ENCODE peak calls at places on chromosome 16, in eight cellular contexts. D, O, H, K, L, B, J and N are unnamed samples.

GRCh38 chr16:50268352-50268751 is 2.0 kb downstream of the ADCY7 start:
- DNase-seq in D (no peak), O (no peak), H (no peak), K (no peak), L (no peak), B (no peak), J (no peak), N (no peak)

GRCh38 chr16:84643677-84644076 is 4.6 kb upstream of the KLHL36 start:
- DNase-seq in D (no peak), O (no peak), H (no peak), K (no peak), L (no peak), B (no peak), J (no peak), N (no peak)

GRCh38 chr16:72895951-72896350 is 152.0 kb downstream of the ZFHX3 start:
- DNase-seq in D (no peak), O (no peak), H (no peak), K (no peak), L (no peak), B (peak), J (no peak), N (no peak)

GRCh38 chr16:53156516-53156915 is 101.7 kb downstream of the CHD9 start:
- DNase-seq in D (no peak), O (peak), H (no peak), K (no peak), L (no peak), B (no peak), J (peak), N (no peak)

GRCh38 chr16:89269805-89270665 is 52.5 kb downstream of the ZNF778 start:
- DNase-seq in D (no peak), O (no peak), H (no peak), K (no peak), L (no peak), B (no peak), J (no peak), N (no peak)

GRCh38 chr16:50769-51591 is 2.4 kb downstream of the POLR3K start:
- DNase-seq in D (no peak), O (no peak), H (no peak), K (no peak), L (no peak), B (no peak), J (no peak), N (no peak)

GRCh38 chr16:78249832-78250231 is 150.4 kb downstream of the WWOX start:
- DNase-seq in D (no peak), O (no peak), H (no peak), K (no peak), L (no peak), B (no peak), J (no peak), N (no peak)

GRCh38 chr16:20968765-20969164 is 68.2 kb downstream of the LYRM1 start:
- DNase-seq in D (no peak), O (no peak), H (no peak), K (no peak), L (no peak), B (no peak), J (no peak), N (no peak)

GRCh38 chr16:84633622-84634021 is 14.7 kb upstream of the KLHL36 start:
- DNase-seq in D (no peak), O (no peak), H (no peak), K (no peak), L (peak), B (peak), J (no peak), N (no peak)

GRCh38 chr16:24822974-24823373 is 22.8 kb upstream of the SLC5A11 start:
- DNase-seq in D (no peak), O (no peak), H (no peak), K (no peak), L (no peak), B (no peak), J (no peak), N (no peak)

GRCh38 chr16:13702614-13703013 is 217.3 kb upstream of the ERCC4 start:
- DNase-seq in D (no peak), O (no peak), H (peak), K (no peak), L (peak), B (no peak), J (no peak), N (peak)

GRCh38 chr16:54282202-54282922 is 4.2 kb downstream of the IRX3 start:
- DNase-seq in D (no peak), O (no peak), H (no peak), K (no peak), L (no peak), B (peak), J (peak), N (no peak)

GRCh38 chr16:50272111-50272571 is 5.8 kb downstream of the ADCY7 start:
- DNase-seq in D (no peak), O (peak), H (no peak), K (no peak), L (no peak), B (no peak), J (no peak), N (no peak)

GRCh38 chr16:57622361-57623250 is 5.8 kb upstream of the ADGRG1 start:
- DNase-seq in D (no peak), O (no peak), H (no peak), K (no peak), L (no peak), B (no peak), J (no peak), N (no peak)

GRCh38 chr16:48081656-48082055 is 74.1 kb downstream of the ABCC12 start:
- DNase-seq in D (no peak), O (peak), H (no peak), K (peak), L (no peak), B (peak), J (peak), N (no peak)

GRCh38 chr16:84741351-84741791 is 41.6 kb downstream of the USP10 start:
- DNase-seq in D (no peak), O (peak), H (peak), K (no peak), L (no peak), B (peak), J (no peak), N (peak)

GRCh38 chr16:59341368-59341767 is 607.3 kb upstream of the GOT2 start:
- DNase-seq in D (no peak), O (no peak), H (no peak), K (no peak), L (no peak), B (no peak), J (no peak), N (no peak)

GRCh38 chr16:20847577-20847976 is 41.2 kb downstream of the REXO5 start:
- DNase-seq in D (no peak), O (no peak), H (no peak), K (no peak), L (no peak), B (no peak), J (no peak), N (no peak)

GRCh38 chr16:19177111-19177747 is 9.2 kb downstream of the SYT17 start:
- DNase-seq in D (no peak), O (no peak), H (no peak), K (no peak), L (no peak), B (no peak), J (no peak), N (no peak)

GRCh38 chr16:4989391-4990006 is 31.4 kb downstream of the SEC14L5 start:
- DNase-seq in D (no peak), O (no peak), H (no peak), K (no peak), L (no peak), B (no peak), J (no peak), N (no peak)

GRCh38 chr16:50876263-50876662 is 134.4 kb downstream of the CYLD start:
- DNase-seq in D (no peak), O (no peak), H (no peak), K (no peak), L (peak), B (no peak), J (no peak), N (no peak)

GRCh38 chr16:12675852-12676251 is 127.8 kb downstream of the CPPED1 start:
- DNase-seq in D (no peak), O (peak), H (no peak), K (peak), L (no peak), B (peak), J (peak), N (no peak)

GRCh38 chr16:88500255-88500661 is 47.2 kb downstream of the ZFPM1 start:
- DNase-seq in D (no peak), O (no peak), H (no peak), K (no peak), L (no peak), B (no peak), J (no peak), N (no peak)

GRCh38 chr16:61798741-61799140 is 237.5 kb downstream of the CDH8 start:
- DNase-seq in D (no peak), O (no peak), H (no peak), K (no peak), L (no peak), B (no peak), J (no peak), N (no peak)

GRCh38 chr16:71722801-71723536 is 1.5 kb downstream of the PHLPP2 start:
- DNase-seq in D (peak), O (peak), H (peak), K (no peak), L (peak), B (peak), J (peak), N (peak)

GRCh38 chr16:66255647-66256046 is 110.8 kb upstream of the CDH5 start:
- DNase-seq in D (no peak), O (no peak), H (no peak), K (no peak), L (no peak), B (no peak), J (no peak), N (no peak)

GRCh38 chr16:56645311-56645710 is 6.4 kb upstream of the MT1B start:
- DNase-seq in D (no peak), O (no peak), H (no peak), K (no peak), L (no peak), B (no peak), J (no peak), N (no peak)

GRCh38 chr16:35510701-35511100 is 2051.3 kb downstream of the TP53TG3F start:
- DNase-seq in D (no peak), O (no peak), H (no peak), K (no peak), L (no peak), B (no peak), J (no peak), N (no peak)

GRCh38 chr16:57711-58110 is 4.1 kb downstream of the SNRNP25 start:
- DNase-seq in D (no peak), O (no peak), H (no peak), K (no peak), L (no peak), B (no peak), J (no peak), N (no peak)